ENCODE peak calls at places on chromosomes 2 and 18, in nine cellular contexts. One of them, this sample, is unnamed.

GRCh38 chr2:218391202-218391601 is 8.5 kb upstream of the CTDSP1 start:
- DNase-seq in left lobe of liver: no peak
- DNase-seq in NCI-H774: no peak
- DNase-seq in activated T-helper 1 cell treated with anti-CD3 and anti-CD28 coated beads, Interleukin-12 subunit alpha, Interleukin-12 subunit beta, Interleukin-2, Interleukin-4 antibody, amounts not matched to agents 30 ng/mL and 10 ng/mL and 1 ng/mL, durations not matched to agents 14 hours and 24 hours and 36 hours: no peak
- DNase-seq in heart left ventricle: no peak
- DNase-seq in non-pigmented ciliary epithelial cell: no peak
- DNase-seq in aorta: no peak
- DNase-seq in T-helper 2 cell: no peak
- DNase-seq in AG09319: no peak
- DNase-seq in this sample: no peak

GRCh38 chr2:117232305-117232704 is 582.2 kb upstream of the DDX18 start:
- DNase-seq in left lobe of liver: no peak
- DNase-seq in NCI-H774: no peak
- DNase-seq in activated T-helper 1 cell treated with anti-CD3 and anti-CD28 coated beads, Interleukin-12 subunit alpha, Interleukin-12 subunit beta, Interleukin-2, Interleukin-4 antibody, amounts not matched to agents 30 ng/mL and 10 ng/mL and 1 ng/mL, durations not matched to agents 14 hours and 24 hours and 36 hours: no peak
- DNase-seq in heart left ventricle: no peak
- DNase-seq in non-pigmented ciliary epithelial cell: no peak
- DNase-seq in aorta: no peak
- DNase-seq in T-helper 2 cell: no peak
- DNase-seq in AG09319: no peak
- DNase-seq in this sample: no peak

GRCh38 chr2:8170954-8171353 is 510.9 kb upstream of the ID2 start:
- DNase-seq in left lobe of liver: no peak
- DNase-seq in NCI-H774: no peak
- DNase-seq in activated T-helper 1 cell treated with anti-CD3 and anti-CD28 coated beads, Interleukin-12 subunit alpha, Interleukin-12 subunit beta, Interleukin-2, Interleukin-4 antibody, amounts not matched to agents 30 ng/mL and 10 ng/mL and 1 ng/mL, durations not matched to agents 14 hours and 24 hours and 36 hours: no peak
- DNase-seq in heart left ventricle: no peak
- DNase-seq in non-pigmented ciliary epithelial cell: no peak
- DNase-seq in aorta: no peak
- DNase-seq in T-helper 2 cell: no peak
- DNase-seq in AG09319: no peak
- DNase-seq in this sample: no peak

GRCh38 chr2:48118895-48119294 is 212.6 kb upstream of the FBXO11 start:
- DNase-seq in left lobe of liver: no peak
- DNase-seq in NCI-H774: no peak
- DNase-seq in activated T-helper 1 cell treated with anti-CD3 and anti-CD28 coated beads, Interleukin-12 subunit alpha, Interleukin-12 subunit beta, Interleukin-2, Interleukin-4 antibody, amounts not matched to agents 30 ng/mL and 10 ng/mL and 1 ng/mL, durations not matched to agents 14 hours and 24 hours and 36 hours: no peak
- DNase-seq in heart left ventricle: no peak
- DNase-seq in non-pigmented ciliary epithelial cell: no peak
- DNase-seq in aorta: no peak
- DNase-seq in T-helper 2 cell: no peak
- DNase-seq in AG09319: no peak
- DNase-seq in this sample: no peak

GRCh38 chr2:147027451-147027850 is 817.4 kb upstream of the ACVR2A start:
- DNase-seq in left lobe of liver: no peak
- DNase-seq in NCI-H774: no peak
- DNase-seq in activated T-helper 1 cell treated with anti-CD3 and anti-CD28 coated beads, Interleukin-12 subunit alpha, Interleukin-12 subunit beta, Interleukin-2, Interleukin-4 antibody, amounts not matched to agents 30 ng/mL and 10 ng/mL and 1 ng/mL, durations not matched to agents 14 hours and 24 hours and 36 hours: no peak
- DNase-seq in heart left ventricle: no peak
- DNase-seq in non-pigmented ciliary epithelial cell: no peak
- DNase-seq in aorta: no peak
- DNase-seq in T-helper 2 cell: no peak
- DNase-seq in AG09319: no peak
- DNase-seq in this sample: no peak

GRCh38 chr18:41745166-41746049 is 209.6 kb upstream of the PIK3C3 start:
- DNase-seq in left lobe of liver: peak
- DNase-seq in NCI-H774: peak
- DNase-seq in activated T-helper 1 cell treated with anti-CD3 and anti-CD28 coated beads, Interleukin-12 subunit alpha, Interleukin-12 subunit beta, Interleukin-2, Interleukin-4 antibody, amounts not matched to agents 30 ng/mL and 10 ng/mL and 1 ng/mL, durations not matched to agents 14 hours and 24 hours and 36 hours: no peak
- DNase-seq in heart left ventricle: peak
- DNase-seq in non-pigmented ciliary epithelial cell: no peak
- DNase-seq in aorta: peak
- DNase-seq in T-helper 2 cell: no peak
- DNase-seq in AG09319: no peak
- DNase-seq in this sample: no peak

GRCh38 chr2:31008571-31009114 is 129.6 kb downstream of the GALNT14 start:
- DNase-seq in left lobe of liver: no peak
- DNase-seq in NCI-H774: no peak
- DNase-seq in activated T-helper 1 cell treated with anti-CD3 and anti-CD28 coated beads, Interleukin-12 subunit alpha, Interleukin-12 subunit beta, Interleukin-2, Interleukin-4 antibody, amounts not matched to agents 30 ng/mL and 10 ng/mL and 1 ng/mL, durations not matched to agents 14 hours and 24 hours and 36 hours: no peak
- DNase-seq in heart left ventricle: no peak
- DNase-seq in non-pigmented ciliary epithelial cell: no peak
- DNase-seq in aorta: no peak
- DNase-seq in T-helper 2 cell: no peak
- DNase-seq in AG09319: no peak
- DNase-seq in this sample: no peak

GRCh38 chr2:19021100-19021476 is 337.3 kb downstream of the OSR1 start:
- DNase-seq in left lobe of liver: no peak
- DNase-seq in NCI-H774: no peak
- DNase-seq in activated T-helper 1 cell treated with anti-CD3 and anti-CD28 coated beads, Interleukin-12 subunit alpha, Interleukin-12 subunit beta, Interleukin-2, Interleukin-4 antibody, amounts not matched to agents 30 ng/mL and 10 ng/mL and 1 ng/mL, durations not matched to agents 14 hours and 24 hours and 36 hours: no peak
- DNase-seq in heart left ventricle: no peak
- DNase-seq in non-pigmented ciliary epithelial cell: peak
- DNase-seq in aorta: no peak
- DNase-seq in T-helper 2 cell: no peak
- DNase-seq in AG09319: peak
- DNase-seq in this sample: no peak

GRCh38 chr18:56327171-56327885 is 311.1 kb downstream of the TXNL1 start:
- DNase-seq in left lobe of liver: no peak
- DNase-seq in NCI-H774: no peak
- DNase-seq in activated T-helper 1 cell treated with anti-CD3 and anti-CD28 coated beads, Interleukin-12 subunit alpha, Interleukin-12 subunit beta, Interleukin-2, Interleukin-4 antibody, amounts not matched to agents 30 ng/mL and 10 ng/mL and 1 ng/mL, durations not matched to agents 14 hours and 24 hours and 36 hours: no peak
- DNase-seq in heart left ventricle: no peak
- DNase-seq in non-pigmented ciliary epithelial cell: no peak
- DNase-seq in aorta: no peak
- DNase-seq in T-helper 2 cell: no peak
- DNase-seq in AG09319: peak
- DNase-seq in this sample: no peak

GRCh38 chr2:109017017-109017416 is 28.0 kb upstream of the EDAR start:
- DNase-seq in left lobe of liver: peak
- DNase-seq in NCI-H774: no peak
- DNase-seq in activated T-helper 1 cell treated with anti-CD3 and anti-CD28 coated beads, Interleukin-12 subunit alpha, Interleukin-12 subunit beta, Interleukin-2, Interleukin-4 antibody, amounts not matched to agents 30 ng/mL and 10 ng/mL and 1 ng/mL, durations not matched to agents 14 hours and 24 hours and 36 hours: no peak
- DNase-seq in heart left ventricle: no peak
- DNase-seq in non-pigmented ciliary epithelial cell: no peak
- DNase-seq in aorta: no peak
- DNase-seq in T-helper 2 cell: no peak
- DNase-seq in AG09319: no peak
- DNase-seq in this sample: no peak